ENCODE peak calls at places on chromosomes 13 and 19, in eight cellular contexts. C, Z, E, G, S, X, K and W are unnamed samples.

GRCh38 chr19:56751078-56751489 is 79.5 kb upstream of the ZNF835 start:
- DNase-seq in C (no peak), Z (no peak), E (no peak), G (no peak), S (no peak), X (no peak), K (peak), W (no peak)

GRCh38 chr13:75175575-75175974 is 306.4 kb downstream of the TBC1D4 start:
- DNase-seq in C (no peak), Z (no peak), E (no peak), G (no peak), S (no peak), X (peak), K (no peak), W (no peak)

GRCh38 chr19:13309853-13310252 is 159.6 kb downstream of the IER2 start:
- DNase-seq in C (no peak), Z (no peak), E (no peak), G (no peak), S (no peak), X (no peak), K (no peak), W (no peak)

GRCh38 chr19:44809856-44810554 is 1.1 kb downstream of the BCAM start:
- DNase-seq in C (no peak), Z (no peak), E (no peak), G (no peak), S (no peak), X (no peak), K (no peak), W (no peak)

GRCh38 chr13:48112896-48113525 is 18.1 kb upstream of the MED4 start:
- DNase-seq in C (no peak), Z (no peak), E (no peak), G (no peak), S (no peak), X (peak), K (no peak), W (no peak)

GRCh38 chr13:24851546-24851945 is 87.6 kb downstream of the RNF17 start:
- DNase-seq in C (no peak), Z (no peak), E (no peak), G (no peak), S (no peak), X (peak), K (no peak), W (peak)

GRCh38 chr19:35030257-35031071 is at the start of gene SCN1B:
- DNase-seq in C (peak), Z (no peak), E (no peak), G (peak), S (peak), X (peak), K (peak), W (peak)

GRCh38 chr13:97945342-97945741 is 8.1 kb upstream of the IPO5 start:
- DNase-seq in C (no peak), Z (no peak), E (no peak), G (no peak), S (no peak), X (peak), K (peak), W (no peak)

GRCh38 chr13:69999875-70000274 is 107.8 kb upstream of the ATXN8OS start:
- DNase-seq in C (no peak), Z (no peak), E (no peak), G (no peak), S (no peak), X (no peak), K (no peak), W (no peak)

GRCh38 chr13:33536639-33537425 is 251.3 kb upstream of the STARD13 start:
- DNase-seq in C (no peak), Z (no peak), E (no peak), G (no peak), S (no peak), X (peak), K (no peak), W (peak)

GRCh38 chr19:41064974-41065569 is 23.2 kb upstream of the CYP2A13 start:
- DNase-seq in C (no peak), Z (no peak), E (peak), G (peak), S (no peak), X (peak), K (peak), W (peak)

GRCh38 chr13:41061914-41062837 is 867 bp downstream of the WBP4 start:
- DNase-seq in C (no peak), Z (no peak), E (no peak), G (no peak), S (no peak), X (peak), K (peak), W (peak)

GRCh38 chr13:99590519-99591011 is 89.3 kb downstream of the TM9SF2 start:
- DNase-seq in C (no peak), Z (no peak), E (no peak), G (no peak), S (no peak), X (peak), K (no peak), W (peak)

GRCh38 chr13:51585696-51586095 is 1.4 kb downstream of the WDFY2 start:
- DNase-seq in C (no peak), Z (no peak), E (no peak), G (no peak), S (no peak), X (peak), K (peak), W (peak)

GRCh38 chr13:37149380-37149779 is 43.9 kb upstream of the CSNK1A1L start:
- DNase-seq in C (no peak), Z (no peak), E (no peak), G (no peak), S (no peak), X (no peak), K (no peak), W (no peak)

GRCh38 chr19:32677657-32678056 is 2.0 kb downstream of the RGS9BP start:
- DNase-seq in C (peak), Z (no peak), E (no peak), G (peak), S (no peak), X (no peak), K (peak), W (no peak)

GRCh38 chr19:15282311-15282705 is 50.0 kb downstream of the BRD4 start:
- DNase-seq in C (peak), Z (no peak), E (no peak), G (no peak), S (no peak), X (no peak), K (no peak), W (no peak)

GRCh38 chr13:35496761-35497386 is 20.4 kb upstream of the MAB21L1 start:
- DNase-seq in C (no peak), Z (no peak), E (no peak), G (no peak), S (no peak), X (no peak), K (no peak), W (peak)

GRCh38 chr13:31042501-31043165 is 110.2 kb downstream of the TEX26 start:
- DNase-seq in C (no peak), Z (no peak), E (no peak), G (no peak), S (no peak), X (no peak), K (no peak), W (no peak)

GRCh38 chr19:44303976-44304568 is 753 bp downstream of the ZNF235 start:
- DNase-seq in C (no peak), Z (no peak), E (peak), G (peak), S (no peak), X (no peak), K (peak), W (peak)

GRCh38 chr19:10364644-10365043 is 15.7 kb downstream of the TYK2 start:
- DNase-seq in C (no peak), Z (no peak), E (no peak), G (no peak), S (no peak), X (no peak), K (no peak), W (no peak)

GRCh38 chr13:20231839-20232555 is at the start of gene GJB6:
- DNase-seq in C (no peak), Z (no peak), E (no peak), G (no peak), S (peak), X (no peak), K (no peak), W (no peak)

GRCh38 chr19:15291089-15291488 is 41.2 kb downstream of the BRD4 start:
- DNase-seq in C (peak), Z (no peak), E (no peak), G (no peak), S (no peak), X (no peak), K (no peak), W (peak)

DNA sequence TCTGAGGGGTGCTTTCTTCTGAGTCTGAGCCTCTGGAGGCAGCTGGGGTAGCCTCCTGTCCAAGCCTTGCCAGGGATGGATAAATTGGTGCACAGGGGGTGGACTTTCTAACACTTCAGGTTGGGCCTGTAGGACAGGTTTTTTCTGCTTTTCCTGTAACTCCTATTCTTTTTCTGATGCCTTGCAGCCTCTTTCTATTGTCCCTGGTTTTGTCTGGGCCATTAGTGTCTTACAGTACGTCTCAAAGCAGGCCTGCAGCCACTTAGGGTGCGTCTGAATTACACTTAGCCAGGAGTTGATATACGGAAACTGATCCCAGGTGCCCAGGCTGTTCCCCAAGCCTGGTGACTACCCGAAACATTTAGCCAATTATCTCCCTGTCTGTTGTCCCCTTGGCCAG is 213.3 kb upstream of the HTR2A start:
- DNase-seq in C (no peak), Z (no peak), E (no peak), G (no peak), S (no peak), X (no peak), K (no peak), W (no peak)
- H3K4me3 ChIP-seq in C (no peak), Z (no peak), E (no peak), G (no peak), S (no peak), X (no peak), K (no peak), W (no peak)

GRCh38 chr19:37077929-37078716 is at the start of gene ZNF420:
- DNase-seq in C (peak), Z (peak), E (peak), G (peak), S (peak), X (peak), K (peak), W (peak)
- TF ChIP-seq CTCF in C (peak), Z (no peak), E (no peak), G (no peak), S (no peak), X (no peak), K (no peak), W (no peak)

GRCh38 chr19:48137411-48137810 is 26.8 kb upstream of the PLA2G4C start:
- DNase-seq in C (no peak), Z (no peak), E (no peak), G (no peak), S (no peak), X (no peak), K (no peak), W (no peak)
- H3K4me3 ChIP-seq in C (no peak), Z (no peak), E (no peak), G (no peak), S (no peak), X (no peak), K (no peak), W (no peak)

DNA sequence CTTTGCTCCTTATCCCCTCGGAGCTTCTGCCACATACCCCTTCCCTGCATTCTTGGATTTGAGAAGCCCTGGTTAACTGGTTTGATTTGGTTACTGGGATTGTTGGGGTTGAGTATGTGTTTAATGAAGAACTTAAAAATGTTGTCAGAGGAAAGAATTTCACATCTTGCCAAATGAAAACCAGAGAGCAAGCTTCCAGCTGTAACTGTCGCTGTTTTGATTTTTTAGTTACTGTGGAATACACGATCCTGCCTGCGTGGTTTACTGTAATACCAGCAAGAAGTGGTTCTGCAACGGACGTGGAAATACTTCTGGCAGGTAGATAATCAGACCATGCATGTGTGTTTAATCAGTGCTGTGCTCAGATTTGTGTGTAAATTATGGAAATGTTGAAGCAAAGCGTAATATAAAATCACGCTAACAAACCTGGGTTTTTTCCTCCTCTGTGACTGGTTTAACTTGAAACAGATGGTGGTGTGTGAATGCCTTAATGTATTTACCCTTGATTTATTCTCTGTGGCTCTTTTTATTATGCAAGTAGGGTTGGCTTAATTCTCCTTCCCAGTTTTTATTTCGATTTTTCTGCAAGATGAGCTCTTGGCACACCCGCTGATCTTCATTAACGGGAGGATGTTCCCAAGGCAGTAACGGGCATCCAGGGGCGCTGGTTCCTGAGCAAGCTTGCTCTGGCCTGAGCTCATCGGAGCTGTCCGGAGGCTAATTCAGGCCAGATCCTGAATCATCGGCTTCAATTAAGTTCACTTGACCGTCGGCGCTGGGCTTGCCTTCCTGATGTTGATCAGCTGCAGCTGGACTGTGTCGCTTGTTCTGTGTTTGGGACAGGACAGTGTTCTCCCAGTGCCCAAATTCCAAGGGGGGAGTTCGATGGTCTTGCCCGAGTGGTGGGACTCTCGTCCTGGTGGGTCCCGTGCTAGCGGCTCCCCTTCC is 16.0 kb downstream of the UPF1 start:
- DNase-seq in C (peak), Z (no peak), E (peak), G (no peak), S (no peak), X (peak), K (peak), W (peak)
- TF ChIP-seq CTCF in C (peak), Z (no peak), E (no peak), G (peak), S (no peak), X (no peak), K (no peak), W (no peak)

GRCh38 chr19:23378948-23379347 is 16.3 kb downstream of the ZNF91 start:
- DNase-seq in C (no peak), Z (no peak), E (no peak), G (no peak), S (no peak), X (peak), K (no peak), W (no peak)
- H3K4me3 ChIP-seq in C (no peak), Z (no peak), E (no peak), G (no peak), S (no peak), X (no peak), K (no peak), W (no peak)

DNA sequence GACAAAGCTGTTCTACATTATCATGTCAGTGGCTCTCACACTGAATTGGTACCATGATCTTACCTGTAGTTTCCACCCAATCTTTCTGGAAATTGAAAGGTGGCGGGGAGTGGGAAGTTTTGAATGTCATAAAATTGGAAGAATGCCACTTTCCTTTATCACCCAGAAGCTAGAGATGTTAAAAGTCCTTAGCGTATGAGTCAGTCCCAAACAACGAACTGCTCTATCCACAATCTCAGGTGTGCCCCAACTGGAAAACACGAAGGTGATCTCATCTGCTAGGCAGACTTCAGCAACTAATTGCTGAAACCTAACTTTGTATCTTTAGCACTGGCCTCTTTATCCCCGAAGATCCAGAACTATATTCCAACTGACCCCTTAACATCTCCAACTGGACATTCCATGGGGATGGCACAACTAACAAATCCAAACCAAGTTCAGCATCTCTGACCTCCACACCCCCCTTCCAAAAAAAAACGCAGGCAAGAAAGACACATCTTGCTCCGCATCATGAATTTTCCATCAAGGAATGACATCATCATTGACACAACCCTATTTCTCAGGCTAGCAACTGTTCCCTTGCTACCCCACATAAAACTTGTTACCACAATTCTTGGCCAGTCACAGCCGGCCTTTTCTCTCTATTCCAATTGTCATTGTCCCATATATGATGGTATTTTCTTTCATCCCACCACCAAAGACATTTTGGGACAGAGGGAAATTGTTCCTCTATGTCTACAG is 175.4 kb downstream of the KLF12 start:
- DNase-seq in C (no peak), Z (no peak), E (no peak), G (peak), S (no peak), X (no peak), K (no peak), W (no peak)
- TF ChIP-seq CTCF in C (no peak), Z (no peak), E (no peak), G (no peak), S (no peak), X (no peak), K (no peak), W (no peak)